ENCODE peak calls at places on chromosomes 12 and 14, in five cellular contexts. One of them, this sample, is unnamed.

GRCh38 chr14:20332946-20333782 is at the start of gene CCNB1IP1:
- DNase-seq in GM23248: peak
- DNase-seq in neural progenitor cell: peak
- DNase-seq in A549: peak
- DNase-seq in IMR-90: peak
- DNase-seq in this sample: peak

GRCh38 chr12:70603044-70603443 is 34.2 kb downstream of the PTPRB start:
- DNase-seq in GM23248: peak
- DNase-seq in A549: no peak
- DNase-seq in neural progenitor cell: no peak
- DNase-seq in IMR-90: peak
- DNase-seq in this sample: no peak

GRCh38 chr12:54658306-54659264 is 10.4 kb upstream of the DCD start:
- DNase-seq in neural progenitor cell: peak
- DNase-seq in A549: peak
- DNase-seq in GM23248: peak
- DNase-seq in IMR-90: peak
- DNase-seq in this sample: peak

GRCh38 chr14:92589213-92589852 is 75.8 kb downstream of the RIN3 start:
- DNase-seq in A549: peak
- DNase-seq in GM23248: peak
- DNase-seq in neural progenitor cell: peak
- DNase-seq in IMR-90: peak
- DNase-seq in this sample: no peak

GRCh38 chr12:39173689-39174088 is 268.3 kb upstream of the CPNE8 start:
- DNase-seq in neural progenitor cell: no peak
- DNase-seq in GM23248: no peak
- DNase-seq in A549: no peak
- DNase-seq in IMR-90: no peak
- DNase-seq in this sample: no peak

GRCh38 chr14:85528882-85529585 is 910 bp upstream of the FLRT2 start:
- DNase-seq in IMR-90: peak
- DNase-seq in GM23248: peak
- DNase-seq in neural progenitor cell: peak
- DNase-seq in A549: peak
- DNase-seq in this sample: no peak

GRCh38 chr14:69328317-69328716 is 68.4 kb downstream of the GALNT16 start:
- DNase-seq in IMR-90: no peak
- DNase-seq in GM23248: no peak
- DNase-seq in neural progenitor cell: no peak
- DNase-seq in A549: no peak
- DNase-seq in this sample: no peak

GRCh38 chr12:127162307-127162706 is 1104.7 kb upstream of the TMEM132C start:
- DNase-seq in A549: peak
- DNase-seq in GM23248: no peak
- DNase-seq in IMR-90: no peak
- DNase-seq in neural progenitor cell: peak
- DNase-seq in this sample: no peak

GRCh38 chr12:65649126-65649525 is 175.2 kb upstream of the HMGA2 start:
- DNase-seq in A549: peak
- DNase-seq in GM23248: peak
- DNase-seq in IMR-90: peak
- DNase-seq in neural progenitor cell: no peak
- DNase-seq in this sample: peak

GRCh38 chr14:59060841-59061240 is 127.6 kb upstream of the DAAM1 start:
- DNase-seq in IMR-90: no peak
- DNase-seq in GM23248: no peak
- DNase-seq in A549: no peak
- DNase-seq in neural progenitor cell: peak
- DNase-seq in this sample: no peak

GRCh38 chr12:111636209-111636928 is 37.3 kb upstream of the ATXN2 start:
- DNase-seq in GM23248: peak
- DNase-seq in A549: no peak
- DNase-seq in neural progenitor cell: peak
- DNase-seq in IMR-90: peak
- DNase-seq in this sample: peak

GRCh38 chr14:60654303-60654925 is 5.1 kb upstream of the SIX1 start:
- DNase-seq in GM23248: peak
- DNase-seq in A549: no peak
- DNase-seq in neural progenitor cell: peak
- DNase-seq in IMR-90: peak
- DNase-seq in this sample: peak

GRCh38 chr12:68001486-68002466 is 12.5 kb downstream of the IFNG-AS1 start:
- DNase-seq in neural progenitor cell: peak
- DNase-seq in GM23248: peak
- DNase-seq in A549: peak
- DNase-seq in IMR-90: peak
- DNase-seq in this sample: no peak

GRCh38 chr12:569803-570236 is 93.4 kb downstream of the NINJ2 start:
- DNase-seq in A549: peak
- DNase-seq in GM23248: peak
- DNase-seq in IMR-90: peak
- DNase-seq in neural progenitor cell: peak
- DNase-seq in this sample: peak

GRCh38 chr12:105930612-105931011 is 208.1 kb downstream of the NUAK1 start:
- DNase-seq in IMR-90: no peak
- DNase-seq in GM23248: no peak
- DNase-seq in neural progenitor cell: no peak
- DNase-seq in A549: no peak
- DNase-seq in this sample: peak

GRCh38 chr12:46915082-46915481 is 89.3 kb upstream of the SLC38A4 start:
- DNase-seq in GM23248: peak
- DNase-seq in IMR-90: peak
- DNase-seq in neural progenitor cell: no peak
- DNase-seq in A549: no peak
- DNase-seq in this sample: no peak

GRCh38 chr14:47541652-47542051 is 133.8 kb downstream of the MDGA2 start:
- DNase-seq in neural progenitor cell: peak
- DNase-seq in IMR-90: no peak
- DNase-seq in GM23248: no peak
- DNase-seq in A549: no peak
- DNase-seq in this sample: no peak

GRCh38 chr12:25723921-25724491 is 170.9 kb upstream of the LMNTD1 start:
- DNase-seq in A549: no peak
- DNase-seq in GM23248: peak
- DNase-seq in neural progenitor cell: no peak
- DNase-seq in IMR-90: no peak
- DNase-seq in this sample: peak

GRCh38 chr12:24821691-24822090 is 127.2 kb downstream of the BCAT1 start:
- DNase-seq in GM23248: peak
- DNase-seq in IMR-90: peak
- DNase-seq in A549: no peak
- DNase-seq in neural progenitor cell: no peak
- DNase-seq in this sample: no peak

GRCh38 chr12:55707841-55708694 is at the start of gene ITGA7:
- DNase-seq in GM23248: peak
- DNase-seq in A549: no peak
- DNase-seq in IMR-90: no peak
- DNase-seq in neural progenitor cell: peak
- DNase-seq in this sample: peak

GRCh38 chr12:122473543-122474323 is 27.0 kb downstream of the ZCCHC8 start:
- DNase-seq in GM23248: peak
- DNase-seq in IMR-90: peak
- DNase-seq in A549: no peak
- DNase-seq in neural progenitor cell: no peak
- DNase-seq in this sample: peak

GRCh38 chr14:75334191-75335051 is 55.8 kb downstream of the FOS start:
- DNase-seq in A549: no peak
- DNase-seq in IMR-90: peak
- DNase-seq in neural progenitor cell: no peak
- DNase-seq in GM23248: peak
- DNase-seq in this sample: peak

GRCh38 chr14:67815573-67816235 is 686 bp downstream of the ZFYVE26 start:
- DNase-seq in IMR-90: peak
- DNase-seq in A549: no peak
- DNase-seq in neural progenitor cell: peak
- DNase-seq in GM23248: peak
- DNase-seq in this sample: peak

GRCh38 chr12:84718901-84719300 is 193.7 kb downstream of the SLC6A15 start:
- DNase-seq in neural progenitor cell: no peak
- DNase-seq in A549: no peak
- DNase-seq in GM23248: no peak
- DNase-seq in IMR-90: no peak
- DNase-seq in this sample: no peak

GRCh38 chr12:107027304-107028053 is 40.5 kb upstream of the MTERF2 start:
- DNase-seq in GM23248: peak
- DNase-seq in IMR-90: peak
- DNase-seq in A549: peak
- DNase-seq in neural progenitor cell: no peak
- DNase-seq in this sample: peak

GRCh38 chr12:130485291-130486145 is 147.8 kb downstream of the PIWIL1 start:
- DNase-seq in neural progenitor cell: no peak
- DNase-seq in GM23248: no peak
- DNase-seq in A549: no peak
- DNase-seq in IMR-90: no peak
- DNase-seq in this sample: no peak

GRCh38 chr12:76303365-76303764 is 44.9 kb downstream of the BBS10 start:
- DNase-seq in A549: no peak
- DNase-seq in IMR-90: peak
- DNase-seq in neural progenitor cell: no peak
- DNase-seq in GM23248: peak
- DNase-seq in this sample: peak

GRCh38 chr12:18629445-18629844 is 108.4 kb downstream of the PLCZ1 start:
- DNase-seq in A549: no peak
- DNase-seq in GM23248: no peak
- DNase-seq in neural progenitor cell: no peak
- DNase-seq in IMR-90: no peak
- DNase-seq in this sample: no peak

GRCh38 chr12:3213171-3213570 is 136.0 kb downstream of the TSPAN9 start:
- DNase-seq in A549: no peak
- DNase-seq in IMR-90: no peak
- DNase-seq in neural progenitor cell: peak
- DNase-seq in GM23248: no peak
- DNase-seq in this sample: no peak

GRCh38 chr14:51806624-51807023 is 53.8 kb upstream of the GNG2 start:
- DNase-seq in GM23248: peak
- DNase-seq in neural progenitor cell: no peak
- DNase-seq in A549: no peak
- DNase-seq in IMR-90: no peak
- DNase-seq in this sample: no peak
- H3K4me2 ChIP-seq in GM23248: no peak
- H3K4me2 ChIP-seq in neural progenitor cell: no peak
- H3K4me2 ChIP-seq in A549: no peak
- H3K4me2 ChIP-seq in IMR-90: no peak
- H3K4me2 ChIP-seq in this sample: no peak

GRCh38 chr12:57899010-57899662 is 42.2 kb upstream of the ATP23 start:
- DNase-seq in A549: no peak
- DNase-seq in neural progenitor cell: no peak
- DNase-seq in IMR-90: peak
- DNase-seq in GM23248: peak
- DNase-seq in this sample: peak

GRCh38 chr12:57898308-57898970 is 42.9 kb upstream of the ATP23 start:
- DNase-seq in A549: no peak
- DNase-seq in IMR-90: peak
- DNase-seq in neural progenitor cell: no peak
- DNase-seq in GM23248: peak
- DNase-seq in this sample: no peak

GRCh38 chr12:57896437-57897201 is 44.7 kb upstream of the ATP23 start:
- DNase-seq in A549: peak
- DNase-seq in GM23248: peak
- DNase-seq in neural progenitor cell: peak
- DNase-seq in IMR-90: peak
- DNase-seq in this sample: peak

GRCh38 chr12:57896139-57896436 is 45.3 kb upstream of the ATP23 start:
- DNase-seq in neural progenitor cell: peak
- DNase-seq in GM23248: peak
- DNase-seq in IMR-90: no peak
- DNase-seq in A549: no peak
- DNase-seq in this sample: no peak

GRCh38 chr12:57897296-57897974 is 43.9 kb upstream of the ATP23 start:
- DNase-seq in neural progenitor cell: no peak
- DNase-seq in GM23248: no peak
- DNase-seq in IMR-90: no peak
- DNase-seq in A549: no peak
- DNase-seq in this sample: no peak
- H3K4me2 ChIP-seq in neural progenitor cell: peak
- H3K4me2 ChIP-seq in GM23248: peak
- H3K4me2 ChIP-seq in IMR-90: peak
- H3K4me2 ChIP-seq in A549: peak
- H3K4me2 ChIP-seq in this sample: peak

DNA sequence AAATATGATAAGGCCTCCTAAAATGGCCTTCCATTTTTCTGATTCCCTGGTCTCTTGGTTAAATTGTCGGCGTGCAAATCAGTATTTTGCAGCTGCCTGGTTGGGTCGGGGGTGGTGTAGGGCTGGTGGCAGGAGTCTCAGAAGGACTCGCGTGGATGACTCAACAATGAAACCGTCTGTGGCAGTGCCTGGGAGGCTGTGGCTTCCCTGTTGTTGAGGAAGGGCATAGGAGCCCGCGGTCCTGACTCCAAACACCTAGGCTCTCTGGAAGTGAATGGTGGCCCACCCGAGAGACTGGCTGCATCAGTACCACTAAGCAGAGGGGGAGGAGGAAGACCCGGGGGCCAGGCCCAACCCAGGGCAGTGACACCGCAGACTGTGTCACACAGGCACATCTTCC is 207.9 kb downstream of the TTC7B start:
- DNase-seq in IMR-90: no peak
- DNase-seq in A549: no peak
- DNase-seq in neural progenitor cell: no peak
- DNase-seq in GM23248: no peak
- DNase-seq in this sample: no peak
- H3K4me2 ChIP-seq in IMR-90: no peak
- H3K4me2 ChIP-seq in A549: no peak
- H3K4me2 ChIP-seq in neural progenitor cell: no peak
- H3K4me2 ChIP-seq in GM23248: no peak
- H3K4me2 ChIP-seq in this sample: no peak

GRCh38 chr14:100372357-100373048 is 49.4 kb downstream of the SLC25A47 start:
- DNase-seq in IMR-90: no peak
- DNase-seq in GM23248: no peak
- DNase-seq in A549: no peak
- DNase-seq in neural progenitor cell: peak
- DNase-seq in this sample: no peak

GRCh38 chr14:100374270-100374669 is 51.1 kb downstream of the SLC25A47 start:
- DNase-seq in GM23248: no peak
- DNase-seq in IMR-90: no peak
- DNase-seq in neural progenitor cell: no peak
- DNase-seq in A549: no peak
- DNase-seq in this sample: no peak

GRCh38 chr14:100369019-100369418 is 45.9 kb downstream of the SLC25A47 start:
- DNase-seq in A549: no peak
- DNase-seq in IMR-90: no peak
- DNase-seq in GM23248: no peak
- DNase-seq in neural progenitor cell: no peak
- DNase-seq in this sample: no peak

GRCh38 chr14:100370003-100370402 is 46.9 kb downstream of the SLC25A47 start:
- DNase-seq in neural progenitor cell: no peak
- DNase-seq in A549: no peak
- DNase-seq in IMR-90: no peak
- DNase-seq in GM23248: no peak
- DNase-seq in this sample: no peak

DNA sequence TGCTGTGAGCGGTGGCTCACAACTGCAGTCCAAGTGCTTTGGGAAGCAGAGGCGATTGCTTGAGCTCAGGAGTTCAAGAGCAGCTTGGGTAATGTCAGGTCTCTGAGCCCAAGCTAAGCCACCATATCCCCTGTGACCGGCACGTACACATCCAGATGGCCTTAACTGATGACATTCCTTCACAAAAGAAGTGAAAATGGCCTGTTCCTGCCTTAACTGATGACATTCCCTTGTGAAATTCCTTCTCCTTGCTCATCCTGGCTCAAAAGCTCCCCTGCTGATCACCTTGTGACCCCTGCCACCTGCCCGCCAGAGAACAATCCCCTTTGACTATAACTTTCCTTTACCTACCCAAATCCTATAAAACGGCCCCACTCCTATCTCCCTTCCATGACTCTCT is 48.6 kb downstream of the SLC25A47 start:
- DNase-seq in GM23248: no peak
- DNase-seq in neural progenitor cell: peak
- DNase-seq in IMR-90: no peak
- DNase-seq in A549: no peak
- DNase-seq in this sample: no peak
- H3K4me2 ChIP-seq in GM23248: no peak
- H3K4me2 ChIP-seq in neural progenitor cell: peak
- H3K4me2 ChIP-seq in IMR-90: peak
- H3K4me2 ChIP-seq in A549: no peak
- H3K4me2 ChIP-seq in this sample: no peak